ENCODE peak calls at places on chromosomes 16 and 17, in ten cellular contexts. Y is nucleus accumbens; A is NCI-H774; I is omental fat pad; V is EL; Q is AML-193; N is stimulated activated CD4-positive, alpha-beta T cell treated with anti-CD3 and anti-CD28 coated beads, Interleukin-4, amount 100 ng/mL, for 48 hours; Z is activated CD8-positive, alpha-beta memory T cell treated with anti-CD3 and anti-CD28 coated beads for 48 hours; O is left kidney; H is NCI-H345. F is an unnamed sample.

GRCh38 chr16:75097941-75098897 is 18.4 kb downstream of the LDHD start:
- DNase-seq in Z (peak), A (no peak), O (no peak), H (no peak), Q (no peak), Y (no peak), I (no peak), V (no peak), N (peak), F (peak)

GRCh38 chr16:75267631-75268264 is 16.3 kb upstream of the BCAR1 start:
- DNase-seq in Z (no peak), H (peak), O (peak), N (no peak), I (no peak), V (peak), A (peak), Q (no peak), Y (peak), F (no peak)

GRCh38 chr17:57025876-57026275 is 47.9 kb downstream of the SCPEP1 start:
- DNase-seq in H (no peak), Y (no peak), I (no peak), Q (no peak), A (no peak), N (no peak), O (no peak), Z (no peak), V (no peak), F (no peak)

GRCh38 chr17:58308173-58308984 is 20.2 kb downstream of the TSPOAP1 start:
- DNase-seq in V (no peak), I (no peak), O (peak), Y (no peak), Q (no peak), A (no peak), Z (no peak), H (no peak), N (no peak), F (no peak)

GRCh38 chr17:19398301-19399181 is 11.6 kb upstream of the MFAP4 start:
- DNase-seq in Z (no peak), H (peak), Q (peak), V (peak), A (no peak), O (peak), N (no peak), I (peak), Y (no peak), F (no peak)

GRCh38 chr17:43676471-43676870 is 14.7 kb upstream of the MEOX1 start:
- DNase-seq in A (no peak), Y (no peak), Z (no peak), N (no peak), I (no peak), H (no peak), V (peak), O (no peak), Q (no peak), F (no peak)

GRCh38 chr16:85444879-85445778 is 168.0 kb upstream of the GSE1 start:
- DNase-seq in Y (no peak), H (peak), N (no peak), O (peak), Z (no peak), I (no peak), A (peak), V (no peak), Q (no peak), F (no peak)

GRCh38 chr17:79242873-79243602 is 168.4 kb downstream of the ENGASE start:
- DNase-seq in A (no peak), O (no peak), Z (no peak), H (peak), I (no peak), Y (no peak), Q (no peak), N (no peak), V (no peak), F (no peak)

GRCh38 chr16:59260892-59261291 is 526.8 kb upstream of the GOT2 start:
- DNase-seq in A (no peak), O (no peak), Z (no peak), H (no peak), Y (no peak), N (no peak), Q (no peak), I (no peak), V (no peak), F (no peak)